ENCODE peak calls at places on chromosomes 3 and 15, in six cellular contexts. R, V, Y, Q, B and Z are unnamed samples.
A peak's percentile ranks its signal among the peaks of the same experiment; 100 is the strongest.

GRCh38 chr3:151894219-151894618 is 20.8 kb downstream of the SUCNR1 start:
- DNase-seq in V (no peak), B (no peak), R (no peak), Y (no peak), Q (no peak), Z (no peak)

GRCh38 chr15:50803479-50803878 is 38.0 kb upstream of the SPPL2A start:
- DNase-seq in Q (no peak), Y (no peak), B (no peak), V (no peak), R (no peak), Z (no peak)

GRCh38 chr3:45575491-45575923 is 19.0 kb upstream of the LIMD1 start:
- DNase-seq in R (no peak), Y (no peak), V (no peak), B (no peak), Q (no peak), Z (no peak)

GRCh38 chr3:41711656-41712055 is 250.2 kb downstream of the ULK4 start:
- DNase-seq in V (no peak), B (peak; percentile 82), Q (no peak), Y (peak; percentile 79), R (no peak), Z (no peak)

GRCh38 chr3:95280711-95281352 is 1218.0 kb downstream of the NSUN3 start:
- DNase-seq in Q (no peak), V (no peak), Y (no peak), B (no peak), R (no peak), Z (no peak)

GRCh38 chr15:66764067-66764428 is 62.0 kb downstream of the SMAD6 start:
- DNase-seq in B (no peak), V (no peak), Y (no peak), R (no peak), Q (no peak), Z (no peak)

GRCh38 chr3:14412831-14413380 is 10.5 kb downstream of the SLC6A6 start:
- DNase-seq in Q (no peak), R (no peak), V (no peak), B (no peak), Y (no peak), Z (no peak)

GRCh38 chr3:15983232-15983631 is 185.5 kb upstream of the ANKRD28 start:
- DNase-seq in V (no peak), R (no peak), B (peak; percentile 91), Y (peak; percentile 31), Q (no peak), Z (peak; percentile 39)

GRCh38 chr3:186418601-186419238 is 56.7 kb upstream of the DGKG start:
- DNase-seq in Y (no peak), Q (no peak), V (no peak), R (no peak), B (peak; percentile 22), Z (no peak)

GRCh38 chr3:138476526-138476925 is 42.1 kb downstream of the ESYT3 start:
- DNase-seq in Q (no peak), Y (no peak), R (no peak), B (no peak), V (no peak), Z (no peak)

GRCh38 chr15:39411102-39411989 is 169.5 kb upstream of the THBS1 start:
- DNase-seq in V (no peak), B (peak; percentile 28), Y (no peak), Q (no peak), R (peak; percentile 6), Z (no peak)

GRCh38 chr15:46080018-46080417 is 445.2 kb downstream of the SQOR start:
- DNase-seq in R (no peak), Q (no peak), Y (no peak), B (no peak), V (no peak), Z (no peak)

GRCh38 chr3:138267083-138267482 is 62.6 kb downstream of the NME9 start:
- DNase-seq in Q (no peak), R (no peak), V (no peak), B (no peak), Y (no peak), Z (no peak)

GRCh38 chr15:51185213-51185619 is 90.5 kb upstream of the TNFAIP8L3 start:
- DNase-seq in B (no peak), Y (no peak), R (no peak), Q (no peak), V (no peak), Z (no peak)

GRCh38 chr3:112042842-112043280 is 8.3 kb downstream of the TMPRSS7 start:
- DNase-seq in B (no peak), Y (no peak), V (no peak), R (no peak), Q (no peak), Z (no peak)

GRCh38 chr3:34260266-34260990 is 462.0 kb downstream of the PDCD6IP start:
- DNase-seq in B (peak; percentile 44), Q (no peak), Y (no peak), V (peak; percentile 53), R (peak; percentile 73), Z (peak; percentile 19)

GRCh38 chr3:128619146-128619890 is 31.3 kb downstream of the RPN1 start:
- DNase-seq in Y (peak; percentile 89), Q (no peak), B (peak; percentile 97), V (no peak), R (no peak), Z (peak; percentile 26)

GRCh38 chr15:82314769-82315518 is 34.3 kb downstream of the GOLGA6L10 start:
- DNase-seq in Q (no peak), R (no peak), V (no peak), Y (no peak), B (no peak), Z (no peak)

GRCh38 chr3:126679318-126679751 is 24.4 kb upstream of the TXNRD3 start:
- DNase-seq in B (peak; percentile 70), Q (peak; percentile 86), Y (no peak), V (peak; percentile 85), R (peak; percentile 78), Z (no peak)

GRCh38 chr3:138114988-138115971 is at the start of gene DZIP1L:
- DNase-seq in Y (no peak), V (no peak), Q (no peak), R (no peak), B (peak; percentile 68), Z (peak; percentile 31)

GRCh38 chr15:92167413-92167950 is 226.2 kb upstream of the ST8SIA2 start:
- DNase-seq in Q (no peak), R (no peak), B (no peak), V (no peak), Y (no peak), Z (no peak)

GRCh38 chr15:37104413-37105392 is 4.4 kb upstream of the MEIS2 start:
- DNase-seq in R (no peak), Y (no peak), Q (no peak), B (no peak), V (no peak), Z (no peak)

DNA sequence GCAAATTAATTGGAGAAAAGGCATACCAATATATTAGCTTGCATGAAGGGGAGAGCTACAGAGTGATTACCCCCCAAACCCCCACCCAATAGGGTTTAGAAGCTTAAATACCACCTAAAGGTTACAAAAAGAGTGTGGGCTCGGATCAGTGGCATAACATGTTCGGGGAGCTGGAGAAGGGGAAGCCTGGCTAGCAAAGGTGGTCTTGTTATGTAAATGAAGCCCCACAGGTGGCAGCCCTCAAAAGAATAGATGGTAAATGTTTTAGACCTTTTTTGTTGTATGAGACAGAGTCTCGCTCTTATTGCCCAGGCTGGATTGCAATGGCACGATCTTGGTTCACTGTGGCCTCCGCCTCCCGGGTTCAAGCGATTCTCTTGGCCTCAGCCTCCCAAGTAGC is 10.9 kb upstream of the PXK start:
- DNase-seq in Y (no peak), B (no peak), R (no peak), V (no peak), Q (no peak), Z (no peak)
- H3K4me3 ChIP-seq in Y (no peak overlapping the region), B (no peak overlapping the region), R (no peak overlapping the region), V (no peak overlapping the region), Q (no peak overlapping the region), Z (no peak overlapping the region)

DNA sequence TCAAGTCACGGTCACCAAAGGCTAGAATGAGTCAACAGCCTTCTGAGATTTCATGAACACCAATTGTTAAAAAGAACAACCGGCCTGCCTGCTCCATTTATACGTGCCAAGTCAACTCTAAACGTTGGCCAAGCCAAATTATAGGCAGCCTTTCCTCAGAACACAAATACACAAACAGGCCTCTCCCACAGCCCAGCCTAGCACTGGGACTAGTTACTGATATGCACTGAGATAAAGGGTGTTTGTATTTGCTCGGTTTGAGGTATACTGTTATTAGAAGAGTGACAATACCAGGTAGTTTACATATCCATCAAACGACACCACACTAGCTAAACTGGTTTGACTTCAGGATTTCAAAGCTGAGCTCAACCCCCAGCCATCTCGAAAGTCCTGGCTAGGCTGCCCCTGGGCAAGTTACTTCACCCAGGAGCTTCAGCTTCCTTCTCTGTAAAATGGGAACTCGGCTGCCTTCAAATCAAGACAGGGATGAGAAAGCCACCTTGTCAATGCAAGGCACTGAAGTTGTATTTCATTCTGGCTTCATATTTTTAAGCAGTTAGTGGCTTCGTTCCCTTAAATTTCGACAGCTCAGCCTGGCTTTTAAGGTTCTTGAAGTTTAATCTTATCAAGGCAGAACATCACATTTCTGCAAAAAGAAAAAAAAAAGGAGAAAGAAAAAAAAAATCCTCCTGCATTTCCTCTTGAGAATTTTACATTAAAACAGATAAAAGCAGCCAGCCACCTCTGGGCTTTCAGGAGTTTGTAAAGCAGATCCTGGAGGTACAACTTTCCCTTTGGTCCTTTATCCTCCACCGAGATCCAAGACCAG is 4.0 kb downstream of the TLE3 start:
- DNase-seq in R (no peak), B (peak; percentile 49), Y (no peak), Q (no peak), V (peak; percentile 71), Z (no peak)
- H3K4me3 ChIP-seq in R (no peak overlapping the region), B (no peak overlapping the region), Y (peak overlapping the region; percentile 2), Q (no peak overlapping the region), V (no peak overlapping the region), Z (no peak overlapping the region)

DNA sequence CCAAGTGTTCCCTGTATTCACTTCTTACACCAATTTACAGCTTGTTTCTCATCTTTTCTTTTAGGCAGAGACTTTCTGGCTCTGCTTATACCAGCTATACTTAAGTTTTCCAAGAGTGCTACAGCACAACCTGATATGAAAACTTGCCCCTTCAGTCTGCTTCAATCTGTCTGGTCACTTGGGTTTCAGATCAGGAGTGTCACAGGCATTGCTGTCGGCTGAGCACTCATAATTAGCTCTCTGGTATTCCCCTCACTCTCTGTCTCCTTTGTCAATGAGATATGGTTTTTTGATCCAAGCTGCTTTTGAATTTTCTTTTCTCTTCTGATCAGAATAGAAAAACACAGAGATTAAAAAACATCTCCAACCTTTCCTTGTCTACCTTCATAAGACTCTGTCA is 194.9 kb upstream of the UMPS start:
- DNase-seq in Q (no peak), V (no peak), B (no peak), R (no peak), Y (no peak), Z (no peak)
- H3K4me3 ChIP-seq in Q (no peak overlapping the region), V (no peak overlapping the region), B (no peak overlapping the region), R (no peak overlapping the region), Y (no peak overlapping the region), Z (no peak overlapping the region)

DNA sequence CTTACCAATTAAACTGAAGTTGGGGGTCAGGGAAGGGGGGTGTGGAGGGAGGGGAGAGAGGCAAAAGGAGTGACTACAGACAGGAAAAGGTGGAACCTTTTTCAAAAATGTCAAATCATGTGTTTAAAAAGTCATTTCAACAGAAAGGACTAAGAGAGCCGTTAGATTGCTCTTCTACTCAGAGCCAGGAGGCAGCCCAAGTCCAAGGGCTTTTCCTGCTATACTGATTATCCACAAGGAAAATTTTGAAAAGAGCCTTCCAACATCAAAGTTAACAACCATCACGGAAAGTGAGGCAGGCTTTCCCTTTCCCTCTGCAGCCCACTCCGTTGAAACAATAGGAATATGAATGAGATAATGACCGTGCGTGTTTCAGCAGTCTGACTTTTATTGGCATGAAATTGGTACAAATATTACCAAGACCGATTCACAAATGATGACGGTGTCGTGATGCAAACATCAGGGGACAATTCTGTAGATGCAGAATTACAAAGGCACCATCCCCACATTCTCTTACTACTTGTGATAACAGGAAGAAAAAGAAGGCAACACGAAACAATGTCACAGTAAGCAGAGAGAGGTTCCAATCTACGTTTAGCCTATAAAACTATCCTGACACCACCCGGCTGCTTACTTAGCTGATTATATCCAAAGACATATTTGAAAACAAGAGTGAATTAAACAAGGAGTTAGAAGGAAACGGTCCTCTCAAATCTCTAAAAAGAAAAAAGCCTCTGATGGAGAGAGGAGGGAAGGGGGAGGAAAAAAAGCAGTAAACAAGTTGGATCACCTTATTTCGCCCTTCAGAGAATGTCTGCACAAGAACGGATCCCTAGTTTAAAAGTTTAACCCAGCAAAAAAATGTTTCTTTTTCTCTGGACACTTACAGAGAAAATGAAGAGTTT is 453.7 kb downstream of the FOXP1 start:
- DNase-seq in Y (no peak), R (peak; percentile 24), V (no peak), B (peak; percentile 82), Q (no peak), Z (no peak)
- H3K4me3 ChIP-seq in Y (peak overlapping the region; percentile 57), R (peak overlapping the region; percentile 56), V (peak overlapping the region; percentile 56), B (peak overlapping the region; percentile 81), Q (peak overlapping the region; percentile 56), Z (peak overlapping the region; percentile 35)